ENCODE peak calls at places on chromosomes 4 and X, in eight cellular contexts. N is HFF-Myc; A is NCI-H1417; U is bronchial epithelial cell; T is B cell; S is activated CD8-positive, alpha-beta memory T cell treated with anti-CD3 and anti-CD28 coated beads for 48 hours; I is iris pigment epithelial cell; V is CD8-positive, alpha-beta memory T cell. G is an unnamed sample.
A peak's percentile ranks its signal among the peaks of the same experiment; 100 is the strongest.

GRCh38 chr4:111400736-111401135 is 744.5 kb upstream of the FAM241A start:
- DNase-seq in N (peak; percentile 52), A (peak; percentile 39), U (peak; percentile 7), T (no peak), S (no peak), I (peak; percentile 78), V (no peak), G (no peak)

GRCh38 chrX:20742106-20742505 is 475.4 kb upstream of the RPS6KA3 start:
- DNase-seq in N (no peak), A (no peak), U (no peak), T (no peak), S (no peak), I (no peak), V (no peak), G (no peak)

GRCh38 chr4:79563218-79563617 is 155.2 kb upstream of the GK2 start:
- DNase-seq in N (no peak), A (no peak), U (no peak), T (no peak), S (no peak), I (no peak), V (no peak), G (no peak)

GRCh38 chr4:125368161-125368560 is 53.4 kb downstream of the FAT4 start:
- DNase-seq in N (peak; percentile 35), A (no peak), U (peak; percentile 20), T (no peak), S (no peak), I (peak; percentile 63), V (no peak), G (no peak)

GRCh38 chr4:15353207-15353606 is 74.6 kb upstream of the C1QTNF7 start:
- DNase-seq in N (no peak), A (no peak), U (no peak), T (no peak), S (no peak), I (no peak), V (no peak), G (no peak)

GRCh38 chr4:47839259-47839658 is 1.4 kb upstream of the CORIN start:
- DNase-seq in N (no peak), A (no peak), U (no peak), T (peak; percentile 10), S (no peak), I (peak; percentile 56), V (no peak), G (no peak)

GRCh38 chr4:151356510-151356909 is 31.1 kb upstream of the SH3D19 start:
- DNase-seq in N (no peak), A (no peak), U (peak; percentile 81), T (no peak), S (no peak), I (peak; percentile 14), V (no peak), G (no peak)

GRCh38 chr4:184843984-184844554 is 18.3 kb upstream of the ACSL1 start:
- DNase-seq in N (no peak), A (no peak), U (no peak), T (no peak), S (no peak), I (no peak), V (no peak), G (no peak)

GRCh38 chrX:103175944-103176753 is 38.8 kb upstream of the BEX4 start:
- DNase-seq in N (no peak), A (peak; percentile 56), U (peak; percentile 29), T (peak; percentile 29), S (no peak), I (peak; percentile 42), V (peak; percentile 27), G (peak; percentile 39)

GRCh38 chr4:172042714-172043114 is 229.5 kb downstream of the GALNTL6 start:
- DNase-seq in N (peak; percentile 2), A (peak; percentile 73), U (peak; percentile 40), T (no peak), S (no peak), I (peak; percentile 3), V (no peak), G (no peak)

GRCh38 chrX:129831486-129831885 is 12.2 kb downstream of the ZDHHC9 start:
- DNase-seq in N (no peak), A (peak; percentile 12), U (no peak), T (no peak), S (no peak), I (no peak), V (no peak), G (no peak)

GRCh38 chr4:47053485-47053884 is 22.1 kb downstream of the GABRB1 start:
- DNase-seq in N (no peak), A (no peak), U (no peak), T (no peak), S (no peak), I (no peak), V (no peak), G (no peak)

GRCh38 chr4:169033660-169034059 is 23.6 kb upstream of the CBR4 start:
- DNase-seq in N (no peak), A (peak; percentile 21), U (peak; percentile 81), T (no peak), S (no peak), I (peak; percentile 10), V (no peak), G (no peak)

GRCh38 chrX:37871626-37872302 is 24.4 kb upstream of the DYNLT3 start:
- DNase-seq in N (peak; percentile 35), A (no peak), U (peak; percentile 89), T (no peak), S (no peak), I (peak; percentile 92), V (no peak), G (no peak)

GRCh38 chr4:169159614-169160013 is 111.1 kb downstream of the SH3RF1 start:
- DNase-seq in N (no peak), A (no peak), U (peak; percentile 12), T (no peak), S (no peak), I (peak; percentile 83), V (no peak), G (no peak)

GRCh38 chr4:173509031-173510001 is 20.7 kb downstream of the HAND2 start:
- DNase-seq in N (no peak), A (no peak), U (no peak), T (peak; percentile 46), S (no peak), I (no peak), V (no peak), G (no peak)

GRCh38 chr4:4555916-4556315 is 14.1 kb upstream of the STX18 start:
- DNase-seq in N (peak; percentile 42), A (no peak), U (no peak), T (no peak), S (no peak), I (peak; percentile 92), V (no peak), G (no peak)

GRCh38 chr4:4217123-4217522 is 9.6 kb downstream of the OTOP1 start:
- DNase-seq in N (no peak), A (no peak), U (peak; percentile 36), T (no peak), S (no peak), I (peak; percentile 53), V (no peak), G (no peak)

GRCh38 chr4:185580699-185581098 is 45.4 kb upstream of the PDLIM3 start:
- DNase-seq in N (no peak), A (no peak), U (peak; percentile 49), T (no peak), S (no peak), I (no peak), V (no peak), G (no peak)

GRCh38 chr4:28287837-28288236 is 1427.2 kb downstream of the STIM2 start:
- DNase-seq in N (peak; percentile 89), A (no peak), U (peak; percentile 97), T (no peak), S (no peak), I (peak; percentile 99), V (no peak), G (no peak)

GRCh38 chrX:25015486-25016360 is at the start of gene ARX:
- DNase-seq in N (no peak), A (peak; percentile 90), U (peak; percentile 47), T (peak; percentile 51), S (no peak), I (peak; percentile 48), V (no peak), G (no peak)

GRCh38 chrX:150366951-150367545 is 3.9 kb downstream of the MAMLD1 start:
- DNase-seq in N (no peak), A (no peak), U (no peak), T (no peak), S (no peak), I (no peak), V (no peak), G (no peak)

GRCh38 chrX:118025193-118025592 is 91.4 kb downstream of the KLHL13 start:
- DNase-seq in N (no peak), A (no peak), U (peak; percentile 4), T (no peak), S (no peak), I (peak; percentile 6), V (no peak), G (no peak)

GRCh38 chr4:167622481-167623240 is 388.4 kb upstream of the SPOCK3 start:
- DNase-seq in N (no peak), A (peak; percentile 15), U (peak; percentile 45), T (peak; percentile 9), S (peak; percentile 3), I (peak; percentile 45), V (no peak), G (no peak)

GRCh38 chrX:63686878-63687714 is 97.9 kb downstream of the ARHGEF9 start:
- DNase-seq in N (peak; percentile 25), A (peak; percentile 6), U (peak; percentile 31), T (peak; percentile 5), S (no peak), I (peak; percentile 36), V (no peak), G (no peak)

GRCh38 chr4:92334716-92335350 is 31.1 kb downstream of the GRID2 start:
- DNase-seq in N (no peak), A (no peak), U (no peak), T (no peak), S (no peak), I (peak; percentile 4), V (no peak), G (no peak)